ENCODE peak calls at places on chromosomes 7 and 10, in eight cellular contexts. C is fibroblast of the aortic adventitia, T is Calu3, G is NCI-H1417, X is sigmoid colon, R is RWPE1, B is MV-4-11, L is germinal center. F is an unnamed sample.

GRCh38 chr10:97830064-97830463 is 19.6 kb upstream of the GOLGA7B start:
- DNase-seq in C (no peak), T (no peak), G (peak; percentile 43), X (no peak), R (no peak), B (no peak), L (no peak), F (no peak)

GRCh38 chr7:75772081-75773077 is at the start of gene CCL26:
- DNase-seq in C (peak; percentile 94), T (peak; percentile 21), G (no peak), X (peak; percentile 83), R (peak; percentile 12), B (peak; percentile 12), L (no peak), F (no peak)

GRCh38 chr7:49850921-49851613 is 77.6 kb downstream of the VWC2 start:
- DNase-seq in C (no peak), T (no peak), G (no peak), X (no peak), R (no peak), B (no peak), L (no peak), F (no peak)

GRCh38 chr7:5284304-5285281 is 1.9 kb downstream of the SLC29A4 start:
- DNase-seq in C (no peak), T (peak; percentile 77), G (peak; percentile 89), X (no peak), R (no peak), B (peak; percentile 4), L (peak; percentile 41), F (peak; percentile 61)

GRCh38 chr7:157473051-157473569 is 136.3 kb downstream of the DNAJB6 start:
- DNase-seq in C (no peak), T (no peak), G (no peak), X (peak; percentile 21), R (no peak), B (no peak), L (no peak), F (no peak)

GRCh38 chr10:95246582-95247051 is 44.2 kb downstream of the PDLIM1 start:
- DNase-seq in C (peak; percentile 87), T (peak; percentile 65), G (peak; percentile 71), X (peak; percentile 81), R (no peak), B (peak; percentile 36), L (peak; percentile 74), F (no peak)

GRCh38 chr10:11270135-11270857 is 252.6 kb downstream of the CELF2 start:
- DNase-seq in C (peak; percentile 65), T (peak; percentile 84), G (peak; percentile 52), X (peak; percentile 84), R (peak; percentile 35), B (peak; percentile 35), L (peak; percentile 53), F (peak; percentile 36)

GRCh38 chr7:15801041-15801440 is 114.6 kb upstream of the MEOX2 start:
- DNase-seq in C (no peak), T (no peak), G (no peak), X (no peak), R (no peak), B (no peak), L (no peak), F (no peak)

GRCh38 chr10:97575101-97575668 is 2.6 kb downstream of the ANKRD2 start:
- DNase-seq in C (no peak), T (no peak), G (no peak), X (no peak), R (peak; percentile 47), B (no peak), L (no peak), F (no peak)

GRCh38 chr10:72171175-72171630 is 44.6 kb upstream of the ANAPC16 start:
- DNase-seq in C (peak; percentile 77), T (peak; percentile 86), G (no peak), X (no peak), R (peak; percentile 77), B (peak; percentile 45), L (no peak), F (no peak)

GRCh38 chr10:122494173-122494820 is 32.9 kb downstream of the HTRA1 start:
- DNase-seq in C (no peak), T (no peak), G (no peak), X (no peak), R (no peak), B (no peak), L (no peak), F (no peak)

GRCh38 chr7:41755100-41755499 is 52.2 kb upstream of the INHBA start:
- DNase-seq in C (no peak), T (no peak), G (no peak), X (no peak), R (no peak), B (peak; percentile 47), L (no peak), F (no peak)

GRCh38 chr10:71061472-71061871 is 150.9 kb upstream of the UNC5B start:
- DNase-seq in C (no peak), T (no peak), G (no peak), X (no peak), R (no peak), B (no peak), L (no peak), F (no peak)

GRCh38 chr10:131728829-131729228 is 172.0 kb upstream of the PPP2R2D start:
- DNase-seq in C (no peak), T (no peak), G (no peak), X (peak; percentile 32), R (no peak), B (no peak), L (no peak), F (no peak)

GRCh38 chr7:156169474-156170370 is 357.5 kb upstream of the SHH start:
- DNase-seq in C (no peak), T (no peak), G (no peak), X (no peak), R (no peak), B (no peak), L (no peak), F (no peak)

GRCh38 chr10:130866857-130867256 is 444.7 kb downstream of the TCERG1L start:
- DNase-seq in C (no peak), T (no peak), G (no peak), X (peak; percentile 11), R (no peak), B (no peak), L (no peak), F (no peak)

GRCh38 chr10:93495654-93496321 is 624 bp upstream of the CEP55 start:
- DNase-seq in C (peak; percentile 55), T (no peak), G (peak; percentile 78), X (no peak), R (peak; percentile 53), B (no peak), L (no peak), F (no peak)

GRCh38 chr7:713488-714230 is 12.8 kb upstream of the DNAAF5 start:
- DNase-seq in C (no peak), T (no peak), G (no peak), X (peak; percentile 37), R (no peak), B (no peak), L (no peak), F (no peak)

GRCh38 chr10:31789555-31789954 is 139.1 kb downstream of the ARHGAP12 start:
- DNase-seq in C (no peak), T (no peak), G (no peak), X (no peak), R (no peak), B (no peak), L (no peak), F (no peak)

GRCh38 chr10:49601857-49602256 is 8.3 kb upstream of the SLC18A3 start:
- DNase-seq in C (peak; percentile 63), T (no peak), G (no peak), X (no peak), R (peak; percentile 71), B (no peak), L (no peak), F (no peak)

GRCh38 chr10:86413046-86413728 is 46.6 kb upstream of the GRID1 start:
- DNase-seq in C (peak; percentile 76), T (no peak), G (no peak), X (no peak), R (no peak), B (peak; percentile 88), L (peak; percentile 78), F (no peak)

GRCh38 chr10:14971867-14972448 is 12.8 kb downstream of the MEIG1 start:
- DNase-seq in C (peak; percentile 10), T (peak; percentile 44), G (peak; percentile 54), X (no peak), R (no peak), B (peak; percentile 33), L (no peak), F (no peak)

GRCh38 chr10:3117486-3117885 is 50.1 kb downstream of the PFKP start:
- DNase-seq in C (no peak), T (no peak), G (no peak), X (no peak), R (no peak), B (no peak), L (no peak), F (no peak)

GRCh38 chr7:26862806-26863205 is 1.6 kb downstream of the SKAP2 start:
- DNase-seq in C (no peak), T (no peak), G (peak; percentile 39), X (no peak), R (no peak), B (no peak), L (no peak), F (no peak)

GRCh38 chr7:23106491-23106800 is 861 bp downstream of the KLHL7 start:
- DNase-seq in C (peak; percentile 48), T (no peak), G (peak; percentile 90), X (no peak), R (peak; percentile 34), B (no peak), L (peak; percentile 21), F (no peak)

GRCh38 chr10:4240641-4241197 is 455.7 kb upstream of the KLF6 start:
- DNase-seq in C (peak; percentile 85), T (no peak), G (no peak), X (no peak), R (no peak), B (no peak), L (no peak), F (no peak)

GRCh38 chr7:123151443-123151842 is 48.3 kb downstream of the SLC13A1 start:
- DNase-seq in C (no peak), T (no peak), G (no peak), X (no peak), R (no peak), B (no peak), L (no peak), F (no peak)

GRCh38 chr10:79070091-79070610 is 1.4 kb downstream of the ZMIZ1 start:
- DNase-seq in C (peak; percentile 52), T (peak; percentile 41), G (peak; percentile 45), X (peak; percentile 83), R (no peak), B (no peak), L (no peak), F (peak; percentile 49)

GRCh38 chr10:77710081-77710551 is 72.5 kb upstream of the KCNMA1 start:
- DNase-seq in C (no peak), T (no peak), G (no peak), X (no peak), R (no peak), B (no peak), L (no peak), F (no peak)

GRCh38 chr7:18361756-18362155 is 133.8 kb upstream of the HDAC9 start:
- DNase-seq in C (peak; percentile 78), T (no peak), G (peak; percentile 45), X (no peak), R (peak; percentile 5), B (no peak), L (no peak), F (no peak)

GRCh38 chr10:103554488-103555320 is 61.2 kb downstream of the NEURL1 start:
- DNase-seq in C (peak; percentile 63), T (no peak), G (peak; percentile 73), X (peak; percentile 83), R (peak; percentile 81), B (peak; percentile 68), L (no peak), F (peak; percentile 55)

GRCh38 chr10:2949948-2950354 is 117.4 kb upstream of the PFKP start:
- DNase-seq in C (no peak), T (peak; percentile 18), G (peak; percentile 24), X (no peak), R (peak; percentile 78), B (no peak), L (no peak), F (no peak)

GRCh38 chr7:84490661-84491060 is 296.1 kb upstream of the SEMA3A start:
- DNase-seq in C (peak; percentile 52), T (no peak), G (peak; percentile 20), X (no peak), R (no peak), B (no peak), L (no peak), F (no peak)